ENCODE peak calls at places on chromosomes 5 and 9, in four cellular contexts. X, F, D and Q are unnamed samples.

GRCh38 chr5:158451203-158451982 is 592.4 kb upstream of the CLINT1 start:
- DNase-seq in D (no peak), X (no peak), F (peak; percentile 53), Q (no peak)

GRCh38 chr9:137405677-137406081 is 17.3 kb downstream of the EXD3 start:
- DNase-seq in D (no peak), X (no peak), F (peak; percentile 10), Q (no peak)

GRCh38 chr9:120869360-120869687 is 7.7 kb downstream of the PHF19 start:
- DNase-seq in D (no peak), F (no peak), X (no peak), Q (no peak)

GRCh38 chr5:172740483-172741205 is 30.4 kb downstream of the DUSP1 start:
- DNase-seq in F (peak; percentile 93), X (peak; percentile 57), D (no peak), Q (no peak)

GRCh38 chr9:84955155-84955554 is 285.6 kb downstream of the NTRK2 start:
- DNase-seq in X (no peak), D (no peak), F (no peak), Q (no peak)

GRCh38 chr5:82165740-82166530 is 112.2 kb downstream of the RPS23 start:
- DNase-seq in D (peak; percentile 32), X (peak; percentile 83), F (peak; percentile 95), Q (peak; percentile 86)

GRCh38 chr5:65871182-65871581 is 55.2 kb upstream of the ERBIN start:
- DNase-seq in X (no peak), D (no peak), F (peak; percentile 54), Q (no peak)

GRCh38 chr5:39648539-39649200 is 223.9 kb upstream of the DAB2 start:
- DNase-seq in X (no peak), D (no peak), F (no peak), Q (peak; percentile 20)

GRCh38 chr5:112366987-112367386 is 52.1 kb downstream of the EPB41L4A start:
- DNase-seq in F (no peak), X (no peak), D (peak; percentile 21), Q (no peak)

GRCh38 chr9:135613946-135614805 is 25.2 kb downstream of the GLT6D1 start:
- DNase-seq in F (no peak), X (no peak), D (no peak), Q (no peak)

GRCh38 chr9:129576546-129577543 is 44.1 kb downstream of the C9orf50 start:
- DNase-seq in X (no peak), F (peak; percentile 74), D (no peak), Q (peak; percentile 82)

GRCh38 chr5:2563046-2563445 is 188.4 kb downstream of the IRX2 start:
- DNase-seq in D (no peak), F (no peak), X (no peak), Q (no peak)

GRCh38 chr5:111999286-111999685 is 242.3 kb upstream of the NREP start:
- DNase-seq in D (no peak), X (no peak), F (peak; percentile 90), Q (no peak)

GRCh38 chr9:31259824-31260223 is 1124.6 kb upstream of the ACO1 start:
- DNase-seq in F (no peak), D (no peak), X (no peak), Q (no peak)

GRCh38 chr5:141824717-141825116 is 53.5 kb downstream of the PCDH1 start:
- DNase-seq in X (no peak), F (no peak), D (no peak), Q (no peak)

GRCh38 chr5:91079037-91079436 is 304.1 kb downstream of the ARRDC3 start:
- DNase-seq in D (no peak), F (no peak), X (no peak), Q (no peak)

GRCh38 chr5:1657161-1657741 is 133.5 kb upstream of the LPCAT1 start:
- DNase-seq in D (no peak), X (no peak), F (no peak), Q (no peak)

GRCh38 chr5:137342764-137343163 is 156.4 kb downstream of the SPOCK1 start:
- DNase-seq in D (no peak), X (no peak), F (no peak), Q (peak; percentile 76)

GRCh38 chr5:7728076-7728475 is 122.9 kb downstream of the CFAP90 start:
- DNase-seq in X (no peak), D (no peak), F (no peak), Q (no peak)

GRCh38 chr9:79107911-79108676 is 463.7 kb upstream of the TLE4 start:
- DNase-seq in D (no peak), X (no peak), F (peak; percentile 17), Q (no peak)

GRCh38 chr5:151222769-151223446 is 984 bp downstream of the CCDC69 start:
- DNase-seq in F (no peak), D (peak; percentile 44), X (no peak), Q (no peak)

DNA sequence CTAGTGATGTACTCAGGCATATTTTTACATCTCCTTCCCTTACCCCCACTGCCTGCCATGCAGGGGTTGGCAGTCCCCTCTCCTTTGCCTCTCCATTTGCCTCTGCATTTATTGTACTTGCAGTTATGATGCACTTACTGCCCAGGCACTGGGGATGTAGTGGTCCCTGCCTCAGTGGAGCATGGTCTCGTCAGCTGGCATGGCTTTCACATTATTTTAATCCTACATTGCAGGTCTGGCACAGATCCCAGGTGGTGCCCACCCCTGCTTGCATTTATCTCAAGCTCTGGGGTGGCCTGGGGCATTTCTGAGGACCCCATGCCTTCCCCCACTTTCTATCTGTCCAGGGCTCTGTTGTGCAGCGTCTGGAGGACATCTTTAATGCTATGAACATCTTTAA is 23.2 kb upstream of the PITX1 start:
- DNase-seq in X (no peak), D (no peak), F (no peak), Q (no peak)
- H3K9me1 ChIP-seq in X (no peaks in the 10 kb centered on the region), D (no peaks in the 10 kb centered on the region), F (peaks cover 12% of the 10 kb centered on the region), Q (no peaks in the 10 kb centered on the region)

GRCh38 chr5:77621440-77621839 is 17.1 kb downstream of the OTP start:
- DNase-seq in X (no peak), D (no peak), F (no peak), Q (no peak)
- H3K27me3 ChIP-seq in X (peaks cover 39% of the 10 kb centered on the region), D (no peaks in the 10 kb centered on the region), F (peaks cover 40% of the 10 kb centered on the region), Q (peaks cover 39% of the 10 kb centered on the region)

GRCh38 chr5:175162036-175162435 is 281.9 kb downstream of the DRD1 start:
- DNase-seq in F (no peak), D (no peak), X (no peak), Q (no peak)
- H3K9me1 ChIP-seq in F (no peaks in the 10 kb centered on the region), D (no peaks in the 10 kb centered on the region), X (no peaks in the 10 kb centered on the region), Q (no peaks in the 10 kb centered on the region)

GRCh38 chr5:176727528-176727900 is 80.2 kb downstream of the TSPAN17 start:
- DNase-seq in X (no peak), F (no peak), D (no peak), Q (no peak)
- H3K27me3 ChIP-seq in X (peaks cover 42% of the 10 kb centered on the region), F (peaks cover 72% of the 10 kb centered on the region), D (peaks cover 72% of the 10 kb centered on the region), Q (peaks cover 13% of the 10 kb centered on the region)

GRCh38 chr5:156981481-156981880 is 18.5 kb upstream of the TIMD4 start:
- DNase-seq in D (no peak), X (no peak), F (no peak), Q (no peak)
- H3K9me1 ChIP-seq in D (no peaks in the 10 kb centered on the region), X (no peaks in the 10 kb centered on the region), F (no peaks in the 10 kb centered on the region), Q (no peaks in the 10 kb centered on the region)

DNA sequence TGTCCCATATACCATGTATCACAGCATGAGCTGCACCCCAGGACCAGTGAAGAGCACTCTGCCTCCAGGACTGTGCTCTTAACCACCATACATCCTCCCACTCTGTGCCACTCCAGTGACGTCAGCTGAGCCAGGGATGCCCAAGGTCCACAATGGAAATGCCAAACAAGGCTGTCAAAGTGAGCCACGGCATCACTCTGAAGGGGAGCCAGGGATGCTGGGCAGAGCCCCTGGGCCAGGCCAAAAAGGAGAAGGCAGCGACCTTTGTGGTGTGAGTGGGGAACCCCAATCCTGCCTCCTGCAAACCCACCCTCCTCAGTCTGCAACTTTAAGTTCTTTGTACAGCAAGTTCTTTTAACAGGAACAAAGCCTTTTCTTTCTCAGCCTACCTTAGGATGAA is 242.7 kb downstream of the SYK start:
- DNase-seq in D (no peak), X (no peak), F (no peak), Q (no peak)
- H3K27me3 ChIP-seq in D (no peaks in the 10 kb centered on the region), X (peaks cover 3% of the 10 kb centered on the region), F (no peaks in the 10 kb centered on the region), Q (no peaks in the 10 kb centered on the region)